ENCODE peak calls at places on chromosomes 7 and 10, in ten cellular contexts. O, E, W, B, V, A, C, Y, D and T are unnamed samples.

GRCh38 chr7:41891967-41892755 is 189.3 kb upstream of the INHBA start:
- DNase-seq in O (no peak), E (peak; percentile 37), W (peak; percentile 28), B (peak; percentile 4), V (no peak), A (no peak), C (no peak), Y (no peak), D (no peak), T (no peak)

GRCh38 chr7:81036041-81036440 is 117.2 kb upstream of the SEMA3C start:
- DNase-seq in O (no peak), E (no peak), W (no peak), B (no peak), V (peak; percentile 11), A (no peak), C (no peak), Y (no peak), D (no peak), T (no peak)

GRCh38 chr7:102044984-102045673 is 227.7 kb downstream of the CUX1 start:
- DNase-seq in O (no peak), E (no peak), W (no peak), B (no peak), V (peak; percentile 96), A (peak; percentile 63), C (peak; percentile 75), Y (no peak), D (peak; percentile 33), T (no peak)

GRCh38 chr7:96414931-96415292 is 93.0 kb upstream of the SLC25A13 start:
- DNase-seq in O (no peak), E (peak; percentile 60), W (peak; percentile 59), B (peak; percentile 53), V (peak; percentile 6), A (no peak), C (no peak), Y (peak; percentile 18), D (peak; percentile 42), T (peak; percentile 52)

GRCh38 chr10:69014171-69014570 is 25.6 kb downstream of the KIFBP start:
- DNase-seq in O (no peak), E (no peak), W (no peak), B (no peak), V (no peak), A (no peak), C (no peak), Y (peak; percentile 21), D (no peak), T (no peak)

GRCh38 chr10:89115876-89116627 is 91.1 kb downstream of the CH25H start:
- DNase-seq in O (no peak), E (no peak), W (no peak), B (no peak), V (peak; percentile 79), A (no peak), C (no peak), Y (peak; percentile 80), D (no peak), T (no peak)

GRCh38 chr7:53340220-53340619 is 304.8 kb downstream of the POM121L12 start:
- DNase-seq in O (no peak), E (no peak), W (no peak), B (no peak), V (peak; percentile 1), A (no peak), C (no peak), Y (no peak), D (no peak), T (no peak)

GRCh38 chr10:50216894-50217293 is 34.4 kb downstream of the ASAH2 start:
- DNase-seq in O (no peak), E (no peak), W (no peak), B (no peak), V (peak; percentile 5), A (no peak), C (no peak), Y (peak; percentile 6), D (no peak), T (no peak)

GRCh38 chr7:124155400-124156022 is 122.6 kb upstream of the TMEM229A start:
- DNase-seq in O (no peak), E (no peak), W (peak; percentile 55), B (no peak), V (peak; percentile 53), A (no peak), C (no peak), Y (peak; percentile 17), D (no peak), T (no peak)

GRCh38 chr10:70620020-70620289 is 17.4 kb upstream of the PRF1 start:
- DNase-seq in O (no peak), E (no peak), W (no peak), B (no peak), V (peak; percentile 9), A (no peak), C (no peak), Y (no peak), D (no peak), T (no peak)

GRCh38 chr10:70618663-70619062 is 16.1 kb upstream of the PRF1 start:
- DNase-seq in O (no peak), E (no peak), W (no peak), B (no peak), V (no peak), A (no peak), C (no peak), Y (no peak), D (no peak), T (no peak)

GRCh38 chr10:70621497-70622078 is 19.0 kb upstream of the PRF1 start:
- DNase-seq in O (no peak), E (no peak), W (no peak), B (no peak), V (no peak), A (no peak), C (no peak), Y (no peak), D (no peak), T (no peak)

GRCh38 chr10:70617798-70618568 is 15.4 kb upstream of the PRF1 start:
- DNase-seq in O (no peak), E (no peak), W (no peak), B (no peak), V (peak; percentile 94), A (no peak), C (peak; percentile 34), Y (peak; percentile 55), D (no peak), T (no peak)

GRCh38 chr10:70619271-70620019 is 16.9 kb upstream of the PRF1 start:
- DNase-seq in O (no peak), E (no peak), W (no peak), B (no peak), V (peak; percentile 36), A (no peak), C (no peak), Y (peak; percentile 44), D (no peak), T (no peak)
- TF ChIP-seq CTCF in O (peak; percentile 38), E (peak; percentile 20), W (peak; percentile 40), B (peak; percentile 50), V (peak; percentile 16), A (no peak), C (peak; percentile 4), Y (peak; percentile 41), D (no peak), T (peak; percentile 16)

GRCh38 chr10:91909178-91909677 is at the start of gene FGFBP3:
- DNase-seq in O (no peak), E (peak; percentile 17), W (peak; percentile 91), B (peak; percentile 60), V (peak; percentile 55), A (no peak), C (no peak), Y (peak; percentile 21), D (no peak), T (peak; percentile 52)
- TF ChIP-seq CTCF in O (no peak), E (no peak), W (no peak), B (no peak), V (no peak), A (no peak), C (no peak), Y (no peak), D (no peak), T (no peak)

DNA sequence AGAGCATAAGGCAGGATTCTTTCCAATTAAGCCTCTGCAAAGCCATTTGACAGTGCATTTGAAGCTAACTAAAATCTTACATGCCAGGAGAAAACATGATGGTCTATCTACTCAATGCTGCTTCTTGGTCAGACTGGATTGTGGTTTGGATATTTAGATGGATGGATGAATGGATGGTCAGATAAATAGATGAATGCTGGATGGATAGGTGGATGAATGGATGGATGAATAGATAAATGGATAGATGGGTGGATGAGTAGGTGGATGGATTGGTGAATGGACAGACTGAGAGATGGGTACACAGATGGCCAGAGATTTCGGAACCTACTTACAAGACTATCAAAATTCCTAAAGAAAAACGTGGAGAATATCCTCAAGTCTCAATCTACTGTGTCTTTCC is 127.6 kb downstream of the SFMBT2 start:
- DNase-seq in O (no peak), E (no peak), W (no peak), B (no peak), V (no peak), A (no peak), C (no peak), Y (no peak), D (no peak), T (no peak)
- TF ChIP-seq CTCF in O (no peak), E (no peak), W (no peak), B (no peak), V (no peak), A (no peak), C (no peak), Y (no peak), D (no peak), T (no peak)

GRCh38 chr7:142389544-142389943 is 131.7 kb upstream of the PRSS58 start:
- DNase-seq in O (no peak), E (no peak), W (peak; percentile 19), B (no peak), V (no peak), A (no peak), C (no peak), Y (no peak), D (no peak), T (no peak)

GRCh38 chr7:142383826-142384507 is 126.1 kb upstream of the PRSS58 start:
- DNase-seq in O (no peak), E (no peak), W (no peak), B (no peak), V (no peak), A (no peak), C (no peak), Y (no peak), D (no peak), T (no peak)

GRCh38 chr7:142381727-142382409 is 124.0 kb upstream of the PRSS58 start:
- DNase-seq in O (no peak), E (no peak), W (peak; percentile 9), B (no peak), V (no peak), A (no peak), C (no peak), Y (peak; percentile 76), D (no peak), T (no peak)

GRCh38 chr7:142384508-142384922 is 126.7 kb upstream of the PRSS58 start:
- DNase-seq in O (no peak), E (no peak), W (no peak), B (no peak), V (peak; percentile 46), A (no peak), C (peak; percentile 63), Y (peak; percentile 90), D (no peak), T (no peak)

GRCh38 chr7:142385528-142386340 is 127.9 kb upstream of the PRSS58 start:
- DNase-seq in O (peak; percentile 25), E (peak; percentile 61), W (peak; percentile 59), B (peak; percentile 36), V (peak; percentile 70), A (no peak), C (peak; percentile 16), Y (peak; percentile 70), D (no peak), T (peak; percentile 55)
- TF ChIP-seq CTCF in O (peak; percentile 77), E (peak; percentile 47), W (peak; percentile 82), B (peak; percentile 66), V (peak; percentile 87), A (no peak), C (peak; percentile 85), Y (peak; percentile 86), D (no peak), T (peak; percentile 74)

GRCh38 chr10:84160663-84161362 is 12.8 kb upstream of the GPR15LG start:
- DNase-seq in O (no peak), E (no peak), W (no peak), B (no peak), V (no peak), A (no peak), C (no peak), Y (no peak), D (no peak), T (no peak)
- TF ChIP-seq CTCF in O (no peak), E (no peak), W (no peak), B (no peak), V (no peak), A (no peak), C (no peak), Y (peak; percentile 11), D (no peak), T (no peak)